ENCODE peak calls at places on chromosomes 3 and 15, in six cellular contexts. E is fibroblast of lung; Z is A172; O is foreskin melanocyte; R is anterior cingulate cortex; G is activated naive CD8-positive, alpha-beta T cell treated with anti-CD3 and anti-CD28 coated beads for 36 hours. I is an unnamed sample.

GRCh38 chr3:128549283-128550112 is 56.5 kb upstream of the GATA2 start:
- DNase-seq in E (peak; percentile 68), Z (peak; percentile 86), O (no peak), R (no peak), G (no peak), I (no peak)

GRCh38 chr15:96553006-96553405 is 222.5 kb downstream of the NR2F2 start:
- DNase-seq in E (no peak), Z (peak; percentile 47), O (peak; percentile 35), R (no peak), G (no peak), I (no peak)

GRCh38 chr3:191997579-191998268 is 536.8 kb downstream of the PYDC2 start:
- DNase-seq in E (no peak), Z (no peak), O (no peak), R (no peak), G (no peak), I (no peak)

GRCh38 chr15:33963831-33964664 is 4.2 kb upstream of the CHRM5 start:
- DNase-seq in E (peak; percentile 56), Z (peak; percentile 33), O (peak; percentile 72), R (no peak), G (no peak), I (no peak)

GRCh38 chr3:36135863-36136262 is 244.4 kb upstream of the STAC start:
- DNase-seq in E (no peak), Z (no peak), O (no peak), R (no peak), G (no peak), I (no peak)

GRCh38 chr3:42035007-42035406 is 56.1 kb upstream of the TRAK1 start:
- DNase-seq in E (no peak), Z (no peak), O (no peak), R (no peak), G (no peak), I (no peak)

GRCh38 chr3:99509224-99509623 is 129.2 kb upstream of the COL8A1 start:
- DNase-seq in E (peak; percentile 11), Z (peak; percentile 74), O (no peak), R (no peak), G (no peak), I (no peak)

GRCh38 chr15:26974120-26974780 is 3.3 kb downstream of the GABRG3 start:
- DNase-seq in E (peak; percentile 28), Z (no peak), O (no peak), R (no peak), G (no peak), I (no peak)

GRCh38 chr15:44530653-44531052 is 6.3 kb upstream of the EIF3J start:
- DNase-seq in E (no peak), Z (no peak), O (no peak), R (no peak), G (no peak), I (no peak)

GRCh38 chr3:13507791-13508339 is 27.8 kb downstream of the HDAC11 start:
- DNase-seq in E (no peak), Z (peak; percentile 67), O (no peak), R (peak; percentile 74), G (no peak), I (no peak)

GRCh38 chr15:101127503-101128076 is 124.3 kb downstream of the CHSY1 start:
- DNase-seq in E (peak; percentile 97), Z (peak; percentile 88), O (no peak), R (peak; percentile 67), G (peak; percentile 76), I (peak; percentile 58)

GRCh38 chr3:193932576-193932975 is 203.4 kb upstream of the HES1 start:
- DNase-seq in E (no peak), Z (no peak), O (no peak), R (no peak), G (no peak), I (no peak)

GRCh38 chr3:134093906-134094305 is 64.2 kb upstream of the SLCO2A1 start:
- DNase-seq in E (no peak), Z (no peak), O (no peak), R (no peak), G (no peak), I (no peak)

GRCh38 chr15:68581725-68582124 is 2.9 kb downstream of the CORO2B start:
- DNase-seq in E (no peak), Z (no peak), O (no peak), R (no peak), G (no peak), I (no peak)

GRCh38 chr3:190017575-190018288 is 103.0 kb downstream of the P3H2 start:
- DNase-seq in E (peak; percentile 88), Z (peak; percentile 72), O (peak; percentile 61), R (no peak), G (no peak), I (no peak)

GRCh38 chr3:184771748-184772147 is 40.2 kb upstream of the VPS8 start:
- DNase-seq in E (no peak), Z (no peak), O (no peak), R (no peak), G (no peak), I (no peak)

GRCh38 chr3:15116032-15116653 is 17.2 kb upstream of the RBSN start:
- DNase-seq in E (no peak), Z (no peak), O (no peak), R (no peak), G (no peak), I (no peak)

GRCh38 chr3:173876476-173876875 is 478.9 kb downstream of the NLGN1 start:
- DNase-seq in E (peak; percentile 6), Z (no peak), O (peak; percentile 77), R (no peak), G (no peak), I (no peak)

GRCh38 chr3:38038447-38038911 is 529 bp upstream of the DLEC1 start:
- DNase-seq in E (no peak), Z (no peak), O (no peak), R (no peak), G (peak; percentile 37), I (peak; percentile 58)

GRCh38 chr3:177150970-177151627 is 46.2 kb downstream of the TBL1XR1 start:
- DNase-seq in E (peak; percentile 85), Z (peak; percentile 89), O (no peak), R (no peak), G (peak; percentile 19), I (no peak)

GRCh38 chr15:28103402-28103801 is 4.3 kb upstream of the OCA2 start:
- DNase-seq in E (no peak), Z (no peak), O (no peak), R (no peak), G (no peak), I (peak; percentile 17)

GRCh38 chr15:88497109-88497761 is 29.7 kb downstream of the MRPS11 start:
- DNase-seq in E (no peak), Z (no peak), O (no peak), R (peak; percentile 47), G (no peak), I (no peak)

GRCh38 chr3:141426404-141427034 is 58.2 kb downstream of the ZBTB38 start:
- DNase-seq in E (peak; percentile 66), Z (peak; percentile 58), O (no peak), R (peak; percentile 65), G (no peak), I (no peak)

GRCh38 chr3:42708611-42709151 is 6.1 kb upstream of the HHATL start:
- DNase-seq in E (no peak), Z (no peak), O (no peak), R (no peak), G (no peak), I (peak; percentile 6)

GRCh38 chr3:27633224-27633545 is 88.9 kb downstream of the EOMES start:
- DNase-seq in E (peak; percentile 66), Z (peak; percentile 47), O (peak; percentile 40), R (no peak), G (no peak), I (no peak)

GRCh38 chr15:25899870-25900269 is 36.7 kb upstream of the ATP10A start:
- DNase-seq in E (no peak), Z (no peak), O (no peak), R (no peak), G (no peak), I (no peak)

GRCh38 chr15:90583471-90584252 is 53.9 kb downstream of the CRTC3 start:
- DNase-seq in E (no peak), Z (no peak), O (peak; percentile 66), R (no peak), G (no peak), I (no peak)

GRCh38 chr3:69774029-69774428 is 34.8 kb downstream of the MITF start:
- DNase-seq in E (no peak), Z (no peak), O (no peak), R (no peak), G (no peak), I (no peak)

I was measured in activated naive CD4-positive, alpha-beta T cell treated with anti-CD3 and anti-CD28 coated beads, Interleukin-2, amount 10 ng/mL, durations not matched to agents 7 days and 5 days.